ENCODE peak calls at places on chromosome 20, in nine cellular contexts. D is heart right ventricle; X is HepG2; P is lung; H is heart left ventricle; A is mesendoderm; R is sigmoid colon; U is CD4-positive, CD25-positive, alpha-beta regulatory T cell; T is adipocyte. E is an unnamed sample. For H3K36me3 and H3K4me1, the result is how much of the 10 kb centered on the place peaks cover.

GRCh38 chr20:38337561-38338140 is 8.6 kb upstream of the LBP start:
- DNase-seq in U (no peak), A (peak), T (no peak), D (no peak), R (no peak), P (no peak), H (no peak), X (peak), E (no peak)

GRCh38 chr20:11168026-11168425 is 494.2 kb upstream of the JAG1 start:
- DNase-seq in D (no peak), U (no peak), A (no peak), H (no peak), P (no peak), R (no peak), T (no peak), X (no peak), E (no peak)

GRCh38 chr20:23492292-23492691 is 1.4 kb downstream of the CST8 start:
- DNase-seq in P (no peak), U (no peak), A (no peak), R (no peak), X (no peak), T (no peak), D (no peak), H (no peak), E (no peak)

GRCh38 chr20:9889270-9889981 is 50.5 kb upstream of the PAK5 start:
- DNase-seq in U (no peak), T (no peak), D (no peak), P (no peak), R (no peak), H (no peak), X (peak), A (no peak), E (no peak)

GRCh38 chr20:3088031-3088430 is 3.5 kb upstream of the AVP start:
- DNase-seq in P (no peak), U (no peak), H (no peak), X (no peak), D (no peak), A (no peak), T (no peak), R (no peak), E (no peak)

GRCh38 chr20:52230406-52230805 is 38.8 kb upstream of the ZFP64 start:
- DNase-seq in X (no peak), A (no peak), R (no peak), T (no peak), H (no peak), D (no peak), P (no peak), U (no peak), E (no peak)

GRCh38 chr20:63052571-63053429 is 46.0 kb upstream of the BHLHE23 start:
- DNase-seq in A (no peak), U (no peak), H (no peak), D (no peak), R (peak), X (no peak), T (no peak), P (no peak), E (no peak)

GRCh38 chr20:24828992-24829648 is 119.9 kb upstream of the CST7 start:
- DNase-seq in T (no peak), X (no peak), D (no peak), A (no peak), U (no peak), H (no peak), P (no peak), R (peak), E (no peak)

GRCh38 chr20:6044102-6044501 is 9.8 kb downstream of the LRRN4 start:
- DNase-seq in P (no peak), U (no peak), X (peak), A (peak), R (no peak), H (no peak), T (no peak), D (no peak), E (no peak)

GRCh38 chr20:602357-602970 is 7.6 kb downstream of the TCF15 start:
- DNase-seq in T (no peak), U (no peak), X (no peak), D (peak), A (no peak), H (peak), P (no peak), R (peak), E (no peak)

GRCh38 chr20:45368221-45368980 is 5.4 kb downstream of the SYS1 start:
- DNase-seq in X (no peak), P (no peak), U (peak), R (no peak), D (no peak), T (no peak), A (no peak), H (no peak), E (no peak)

GRCh38 chr20:63418617-63419016 is 53.8 kb downstream of the KCNQ2 start:
- DNase-seq in D (no peak), A (no peak), R (no peak), H (no peak), P (no peak), U (no peak), X (no peak), T (no peak), E (no peak)

GRCh38 chr20:1805161-1805581 is 90.0 kb upstream of the SIRPA start:
- DNase-seq in R (no peak), T (no peak), P (no peak), A (peak), X (no peak), H (no peak), D (no peak), U (no peak), E (no peak)

GRCh38 chr20:3778976-3779375 is 2.3 kb downstream of the SPEF1 start:
- DNase-seq in R (no peak), T (no peak), U (no peak), H (no peak), X (no peak), D (no peak), P (no peak), A (no peak), E (peak)

GRCh38 chr20:38806855-38807655 is 1.6 kb downstream of the PPP1R16B start:
- DNase-seq in D (no peak), H (no peak), R (no peak), T (no peak), X (no peak), A (peak), U (peak), P (no peak), E (no peak)

GRCh38 chr20:21513881-21514540 is at the start of gene NKX2-2:
- DNase-seq in H (no peak), T (no peak), P (no peak), A (peak), D (no peak), U (no peak), X (no peak), R (no peak), E (no peak)

GRCh38 chr20:24382330-24382729 is 87.1 kb upstream of the SYNDIG1 start:
- DNase-seq in A (no peak), D (no peak), T (no peak), X (no peak), R (peak), P (no peak), H (peak), U (no peak), E (no peak)

GRCh38 chr20:6780414-6780813 is 12.9 kb downstream of the BMP2 start:
- DNase-seq in R (no peak), X (no peak), U (no peak), D (no peak), T (no peak), A (no peak), P (no peak), H (peak), E (no peak)

GRCh38 chr20:6562111-6562510 is 205.4 kb upstream of the BMP2 start:
- DNase-seq in H (no peak), U (no peak), R (no peak), A (no peak), P (no peak), T (peak), D (no peak), X (no peak), E (no peak)

GRCh38 chr20:19966840-19967239 is 50.3 kb upstream of the NAA20 start:
- DNase-seq in H (no peak), U (no peak), A (no peak), D (no peak), T (no peak), R (no peak), P (no peak), X (no peak), E (no peak)
- H3K36me3 ChIP-seq in H (half or more), U (under half), A (under half), D (half or more), T (under half), R (under half), P (under half), X (under half), E (half or more)

GRCh38 chr20:53904261-53904660 is 166.1 kb downstream of the BCAS1 start:
- DNase-seq in T (no peak), A (no peak), U (no peak), D (no peak), X (no peak), H (no peak), R (no peak), P (no peak), E (no peak)
- H3K4me1 ChIP-seq in T (half or more), A (under half), U (under half), D (under half), X (under half), H (under half), R (under half), P (under half), E (under half)

DNA sequence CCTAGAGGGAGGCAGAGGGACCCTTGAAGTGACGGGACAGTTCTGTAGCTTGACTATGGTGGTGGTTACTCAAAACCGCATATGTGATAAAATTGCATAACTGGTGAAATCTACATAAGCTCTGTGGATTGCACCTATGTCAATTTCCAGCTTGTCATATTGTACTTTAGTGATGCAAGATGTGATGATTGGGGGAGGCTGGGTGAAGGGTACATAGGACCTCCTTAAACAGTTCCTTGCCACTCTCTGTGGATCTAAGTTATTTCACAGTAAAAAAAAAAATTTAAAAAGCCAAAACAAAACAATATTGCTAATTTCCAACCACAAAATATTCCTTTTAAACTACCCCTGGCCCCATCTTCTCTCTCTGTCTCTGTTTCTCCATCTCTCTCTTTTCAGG is 472.6 kb upstream of the SULF2 start:
- DNase-seq in A (no peak), T (no peak), P (no peak), X (no peak), R (no peak), U (no peak), H (no peak), D (no peak), E (no peak)
- H3K4me3 ChIP-seq in A (no peak), T (no peak), P (no peak), X (no peak), R (no peak), U (no peak), H (no peak), D (no peak), E (no peak)

DNA sequence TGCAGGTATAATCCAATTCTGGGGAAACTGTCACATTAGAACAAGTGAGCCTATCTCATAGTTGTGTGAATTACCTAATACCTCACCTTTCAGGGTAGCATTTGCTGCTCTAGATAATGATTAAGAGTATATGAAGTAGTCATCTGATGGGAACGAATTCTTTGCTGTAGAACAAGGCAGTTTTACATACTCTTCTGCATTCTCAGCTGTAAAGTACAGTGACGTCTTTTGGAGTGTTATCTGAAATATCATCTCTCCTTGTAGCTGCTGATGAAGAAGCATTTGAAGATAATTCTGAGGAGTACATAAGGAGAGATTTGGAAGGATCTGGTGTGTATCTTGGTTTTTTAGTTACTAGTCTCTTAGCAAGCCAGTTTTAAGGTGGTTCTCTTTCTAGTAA is 28.4 kb downstream of the CSE1L start:
- DNase-seq in R (no peak), H (no peak), P (no peak), D (no peak), T (no peak), U (no peak), A (no peak), X (no peak), E (no peak)
- H3K36me3 ChIP-seq in R (under half), H (half or more), P (under half), D (half or more), T (half or more), U (half or more), A (under half), X (half or more), E (under half)

GRCh38 chr20:48812600-48813445 is 15.0 kb downstream of the PREX1 start:
- DNase-seq in D (no peak), R (no peak), U (no peak), P (no peak), T (no peak), X (no peak), A (no peak), H (no peak), E (no peak)

GRCh38 chr20:48814633-48815032 is 13.2 kb downstream of the PREX1 start:
- DNase-seq in H (no peak), T (no peak), U (no peak), R (no peak), P (no peak), D (no peak), X (no peak), A (no peak), E (no peak)

GRCh38 chr20:48815537-48815936 is 12.3 kb downstream of the PREX1 start:
- DNase-seq in U (no peak), D (no peak), A (no peak), X (no peak), T (no peak), R (no peak), H (no peak), P (no peak), E (no peak)

GRCh38 chr20:48813446-48813747 is 14.4 kb downstream of the PREX1 start:
- DNase-seq in A (no peak), R (no peak), H (no peak), P (no peak), U (no peak), T (no peak), X (no peak), D (no peak), E (no peak)

GRCh38 chr20:48813930-48814546 is 13.8 kb downstream of the PREX1 start:
- DNase-seq in H (no peak), X (no peak), T (no peak), D (no peak), U (no peak), R (no peak), P (no peak), A (no peak), E (no peak)
- H3K4me1 ChIP-seq in H (under half), X (under half), T (under half), D (under half), U (half or more), R (under half), P (under half), A (under half), E (under half)

GRCh38 chr20:55211481-55211880 is 736.1 kb downstream of the DOK5 start:
- DNase-seq in R (no peak), H (no peak), A (no peak), D (no peak), T (no peak), U (no peak), X (no peak), P (no peak), E (no peak)

GRCh38 chr20:55213653-55214052 is 738.3 kb downstream of the DOK5 start:
- DNase-seq in T (no peak), X (no peak), A (no peak), R (no peak), D (no peak), H (no peak), U (no peak), P (no peak), E (no peak)

GRCh38 chr20:55216525-55217242 is 741.3 kb downstream of the DOK5 start:
- DNase-seq in P (no peak), D (no peak), U (no peak), R (no peak), X (no peak), H (no peak), A (no peak), T (no peak), E (no peak)
- H3K4me3 ChIP-seq in P (no peak), D (no peak), U (no peak), R (no peak), X (no peak), H (no peak), A (no peak), T (peak), E (no peak)

DNA sequence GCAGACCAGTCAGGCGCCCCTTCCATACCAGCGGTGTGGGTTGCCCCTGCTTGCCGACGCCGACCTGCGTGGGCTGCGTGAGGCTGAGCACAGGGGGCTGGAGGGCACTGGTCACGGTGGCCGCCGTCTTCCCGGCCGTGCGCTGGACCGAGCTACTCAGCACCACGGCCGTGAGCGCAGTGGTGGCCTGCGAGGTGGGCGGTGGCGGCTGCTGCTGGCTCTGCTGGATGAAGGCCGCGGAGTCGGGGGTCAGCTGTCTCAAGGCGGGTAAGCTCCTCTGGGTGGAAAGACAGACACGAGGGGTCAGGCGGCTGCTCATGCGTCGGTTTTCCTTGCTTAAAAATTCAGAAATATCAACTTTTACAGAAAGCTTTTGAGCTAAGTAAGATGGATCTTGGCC is 59.2 kb downstream of the TAF4 start:
- DNase-seq in R (no peak), P (no peak), X (no peak), H (no peak), U (no peak), D (no peak), A (no peak), T (no peak), E (no peak)
- H3K36me3 ChIP-seq in R (under half), P (half or more), X (half or more), H (half or more), U (half or more), D (half or more), A (under half), T (half or more), E (half or more)

GRCh38 chr20:50310673-50311051 is 120.0 kb downstream of the CEBPB start:
- DNase-seq in D (no peak), X (no peak), A (no peak), R (no peak), H (no peak), T (no peak), U (no peak), P (no peak), E (no peak)
- H3K4me1 ChIP-seq in D (half or more), X (under half), A (under half), R (half or more), H (under half), T (half or more), U (under half), P (under half), E (half or more)

GRCh38 chr20:31968299-31969126 is 562 bp downstream of the XKR7 start:
- DNase-seq in P (peak), D (peak), H (peak), A (peak), U (peak), R (no peak), T (peak), X (peak), E (peak)
- H3K4me3 ChIP-seq in P (peak), D (no peak), H (no peak), A (peak), U (no peak), R (no peak), T (no peak), X (no peak), E (no peak)

DNA sequence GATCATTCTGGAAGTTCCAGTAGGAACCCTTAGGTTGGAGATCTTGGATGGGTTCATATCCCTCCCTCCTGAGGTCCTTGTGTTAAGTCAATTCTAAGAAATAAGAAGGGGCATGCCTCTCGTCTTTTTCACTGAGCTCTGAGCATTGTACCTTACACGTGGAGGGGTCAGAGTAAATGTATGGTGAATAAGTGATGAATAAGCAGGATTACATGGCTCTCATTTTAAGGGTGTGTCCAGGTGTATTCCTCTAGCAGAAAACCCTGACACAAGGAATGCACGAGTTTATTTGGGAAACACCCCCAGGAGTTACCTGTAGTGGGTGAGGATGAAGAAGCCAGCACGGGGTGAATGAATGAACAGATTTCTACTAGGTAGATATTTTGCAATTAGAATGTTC is 400.2 kb downstream of the KIF16B start:
- DNase-seq in A (no peak), R (no peak), P (no peak), H (no peak), X (no peak), D (no peak), U (no peak), T (no peak), E (no peak)
- H3K36me3 ChIP-seq in A (under half), R (under half), P (under half), H (under half), X (under half), D (under half), U (under half), T (under half), E (under half)

E was measured in tibial artery.